ENCODE peak calls at places on chromosomes 3 and 15, in ten cellular contexts. S is GM12865, L is cardiac fibroblast, Y is hepatocyte, R is B cell, D is astrocyte of the spinal cord, Q is tibial nerve, U is AG04450, X is lower lobe of right lung, V is H9. G is an unnamed sample.

GRCh38 chr15:83844742-83845141 is 190.8 kb downstream of the ADAMTSL3 start:
- DNase-seq in S (no peak), L (no peak), Y (peak; percentile 46), R (no peak), D (no peak), Q (no peak), U (no peak), X (no peak), V (no peak), G (no peak)

GRCh38 chr15:71707230-71708051 is 102.9 kb upstream of the NR2E3 start:
- DNase-seq in S (no peak), L (peak; percentile 50), Y (no peak), R (no peak), D (no peak), Q (no peak), U (no peak), X (no peak), V (no peak), G (no peak)

GRCh38 chr3:34102290-34102689 is 303.9 kb downstream of the PDCD6IP start:
- DNase-seq in S (no peak), L (no peak), Y (no peak), R (no peak), D (no peak), Q (no peak), U (no peak), X (no peak), V (no peak), G (no peak)

GRCh38 chr3:101898752-101899169 is 49.4 kb downstream of the NFKBIZ start:
- DNase-seq in S (peak; percentile 79), L (no peak), Y (no peak), R (peak; percentile 75), D (no peak), Q (no peak), U (no peak), X (no peak), V (no peak), G (no peak)

GRCh38 chr3:19946291-19946831 is 536 bp upstream of the RAB5A start:
- DNase-seq in S (no peak), L (no peak), Y (no peak), R (no peak), D (no peak), Q (no peak), U (no peak), X (no peak), V (no peak), G (no peak)

GRCh38 chr3:67558429-67558828 is 96.0 kb downstream of the SUCLG2 start:
- DNase-seq in S (no peak), L (peak; percentile 71), Y (no peak), R (no peak), D (peak; percentile 22), Q (no peak), U (peak; percentile 16), X (no peak), V (no peak), G (no peak)

GRCh38 chr3:45590822-45591546 is 3.6 kb upstream of the LIMD1 start:
- DNase-seq in S (no peak), L (no peak), Y (no peak), R (no peak), D (no peak), Q (no peak), U (no peak), X (no peak), V (no peak), G (no peak)

GRCh38 chr3:52186729-52187128 is 11.2 kb upstream of the ALAS1 start:
- DNase-seq in S (no peak), L (no peak), Y (no peak), R (no peak), D (no peak), Q (no peak), U (no peak), X (no peak), V (no peak), G (no peak)

GRCh38 chr3:28924744-28925360 is 356.0 kb upstream of the RBMS3 start:
- DNase-seq in S (no peak), L (no peak), Y (no peak), R (no peak), D (peak; percentile 15), Q (no peak), U (no peak), X (no peak), V (no peak), G (no peak)

GRCh38 chr15:27019687-27020086 is 48.7 kb downstream of the GABRG3 start:
- DNase-seq in S (no peak), L (no peak), Y (no peak), R (no peak), D (no peak), Q (no peak), U (no peak), X (no peak), V (no peak), G (no peak)

GRCh38 chr15:27017168-27017809 is 46.3 kb downstream of the GABRG3 start:
- DNase-seq in S (peak; percentile 24), L (peak; percentile 65), Y (peak; percentile 85), R (no peak), D (peak; percentile 68), Q (peak; percentile 30), U (peak; percentile 47), X (no peak), V (peak; percentile 83), G (peak; percentile 77)
- TF ChIP-seq CTCF in S (peak; percentile 47), L (peak; percentile 51), Y (peak; percentile 89), R (no peak), D (peak; percentile 88), Q (peak; percentile 72), U (peak; percentile 90), X (peak; percentile 71), V (peak; percentile 96), G (peak; percentile 78)

GRCh38 chr3:46922871-46923558 is 45.5 kb downstream of the PTH1R start:
- DNase-seq in S (no peak), L (no peak), Y (no peak), R (no peak), D (no peak), Q (no peak), U (no peak), X (peak; percentile 38), V (no peak), G (no peak)
- TF ChIP-seq CTCF in S (no peak), L (no peak), Y (no peak), R (no peak), D (no peak), Q (no peak), U (no peak), X (no peak), V (no peak), G (no peak)

GRCh38 chr15:95284933-95285401 is 1045.5 kb upstream of the NR2F2 start:
- DNase-seq in S (peak; percentile 48), L (peak; percentile 88), Y (no peak), R (no peak), D (peak; percentile 77), Q (no peak), U (no peak), X (no peak), V (no peak), G (no peak)
- TF ChIP-seq CTCF in S (no peak), L (peak; percentile 24), Y (peak; percentile 25), R (no peak), D (peak; percentile 16), Q (peak; percentile 29), U (peak; percentile 28), X (no peak), V (no peak), G (no peak)

GRCh38 chr15:32041294-32041693 is 11.0 kb downstream of the CHRNA7 start:
- DNase-seq in S (no peak), L (no peak), Y (no peak), R (no peak), D (no peak), Q (no peak), U (no peak), X (no peak), V (peak; percentile 41), G (no peak)

GRCh38 chr15:32036972-32037371 is 6.7 kb downstream of the CHRNA7 start:
- DNase-seq in S (no peak), L (no peak), Y (no peak), R (no peak), D (no peak), Q (no peak), U (no peak), X (no peak), V (no peak), G (no peak)

DNA sequence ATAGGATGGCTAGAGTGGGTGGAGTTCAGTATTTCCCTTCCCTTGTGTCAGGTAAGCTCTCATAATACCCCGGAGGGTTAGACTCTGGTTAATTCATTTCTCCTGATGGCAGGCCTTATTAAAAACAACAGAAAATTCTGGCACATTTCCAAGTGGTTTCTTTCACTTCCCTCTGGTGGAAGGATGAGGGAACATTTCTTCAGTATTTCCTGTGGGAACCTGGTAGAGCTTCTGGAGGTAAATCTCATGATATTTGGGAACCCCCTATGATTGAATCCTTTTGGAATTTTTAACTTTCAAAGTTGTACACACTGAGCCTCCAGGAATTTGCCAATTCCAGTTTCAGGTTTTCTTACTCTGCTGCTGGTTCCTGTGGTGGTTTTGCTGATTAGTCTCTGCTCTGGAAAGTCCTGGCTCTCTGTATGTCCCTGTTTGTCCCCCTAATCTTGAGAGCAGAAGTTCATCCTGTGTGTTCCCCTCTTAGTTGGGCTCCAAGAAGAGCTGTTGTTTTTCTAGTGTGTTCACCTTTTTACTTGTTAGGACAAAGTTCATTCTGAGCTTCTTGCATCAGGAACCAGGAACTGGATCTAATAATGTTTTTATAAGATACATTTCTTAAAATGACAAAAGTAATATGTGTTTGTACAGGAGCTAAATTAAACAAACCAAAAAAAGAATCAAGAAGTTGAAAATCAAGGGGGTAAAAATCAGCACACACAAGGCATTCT is 12.1 kb downstream of the CHRNA7 start:
- DNase-seq in S (no peak), L (no peak), Y (peak; percentile 56), R (no peak), D (no peak), Q (no peak), U (no peak), X (no peak), V (no peak), G (no peak)
- TF ChIP-seq CTCF in S (no peak), L (no peak), Y (peak; percentile 16), R (no peak), D (no peak), Q (no peak), U (no peak), X (no peak), V (peak; percentile 15), G (peak; percentile 37)

G was measured in mesothelial cell of epicardium.